ENCODE peak calls at places on chromosomes 12 and 14, in five cellular contexts. Q is K562, A is WTC11, K is A549, R is GM12878. H is an unnamed sample.

GRCh38 chr12:47964102-47964723 is 817 bp downstream of the TMEM106C start:
- DNase-seq in Q (no peak), R (no peak), A (no peak), K (peak; percentile 33), H (no peak)

GRCh38 chr12:125005652-125006051 is 12.2 kb downstream of the BRI3BP start:
- DNase-seq in A (no peak), Q (no peak), K (no peak), R (no peak), H (no peak)

GRCh38 chr12:117501066-117501465 is 139.6 kb upstream of the NOS1 start:
- DNase-seq in R (no peak), K (no peak), Q (no peak), A (no peak), H (no peak)

GRCh38 chr14:60977848-60978247 is 3.0 kb downstream of the TRMT5 start:
- DNase-seq in K (no peak), A (no peak), R (no peak), Q (no peak), H (no peak)

GRCh38 chr14:65255029-65255545 is 152.8 kb upstream of the MAX start:
- DNase-seq in R (no peak), A (no peak), Q (no peak), K (peak; percentile 78), H (peak; percentile 82)

GRCh38 chr12:129531004-129531403 is 372.8 kb downstream of the TMEM132D start:
- DNase-seq in A (no peak), R (no peak), Q (no peak), K (no peak), H (peak; percentile 2)

GRCh38 chr14:76050797-76051392 is 65.3 kb downstream of the IFT43 start:
- DNase-seq in R (peak; percentile 21), A (peak; percentile 61), Q (peak; percentile 33), K (peak; percentile 55), H (peak; percentile 47)

GRCh38 chr12:124663206-124663605 is 95.8 kb upstream of the NCOR2 start:
- DNase-seq in Q (no peak), K (no peak), R (no peak), A (no peak), H (peak; percentile 54)

GRCh38 chr14:96105921-96106441 is 66.8 kb downstream of the C14orf132 start:
- DNase-seq in A (no peak), R (no peak), Q (no peak), K (no peak), H (no peak)

GRCh38 chr12:76720068-76720467 is 43.8 kb upstream of the ZDHHC17 start:
- DNase-seq in A (no peak), K (no peak), Q (no peak), R (no peak), H (no peak)

GRCh38 chr12:24596768-24597388 is 352.0 kb downstream of the BCAT1 start:
- DNase-seq in Q (peak; percentile 23), R (no peak), A (no peak), K (peak; percentile 15), H (peak; percentile 24)
- TF ChIP-seq ESRRA in Q (no peak), R (no peak), A (no peak), K (no peak), H (no peak)

DNA sequence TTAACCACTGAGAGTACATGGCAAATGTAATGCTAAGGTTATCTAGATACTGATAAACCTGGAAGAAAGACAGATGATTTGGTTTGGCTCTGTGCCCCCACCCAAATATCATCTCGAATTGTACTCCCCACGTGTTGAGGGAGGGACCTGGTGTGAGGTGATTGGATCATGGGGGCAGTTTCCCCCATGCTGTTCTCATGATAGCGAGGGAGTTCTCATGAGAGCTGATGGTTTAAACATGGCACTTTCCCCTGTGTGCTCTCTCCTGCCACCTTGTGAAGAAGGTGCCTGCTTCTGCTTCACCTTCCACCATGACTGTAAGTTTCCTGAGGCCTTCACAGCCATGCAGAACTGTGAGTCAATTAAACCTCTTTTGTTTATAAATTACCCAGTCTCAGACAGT is 14.2 kb downstream of the NOXRED1 start:
- DNase-seq in Q (no peak), K (no peak), A (peak; percentile 20), R (no peak), H (peak; percentile 41)
- TF ChIP-seq ESRRA in Q (no peak), K (no peak), A (no peak), R (no peak), H (no peak)

DNA sequence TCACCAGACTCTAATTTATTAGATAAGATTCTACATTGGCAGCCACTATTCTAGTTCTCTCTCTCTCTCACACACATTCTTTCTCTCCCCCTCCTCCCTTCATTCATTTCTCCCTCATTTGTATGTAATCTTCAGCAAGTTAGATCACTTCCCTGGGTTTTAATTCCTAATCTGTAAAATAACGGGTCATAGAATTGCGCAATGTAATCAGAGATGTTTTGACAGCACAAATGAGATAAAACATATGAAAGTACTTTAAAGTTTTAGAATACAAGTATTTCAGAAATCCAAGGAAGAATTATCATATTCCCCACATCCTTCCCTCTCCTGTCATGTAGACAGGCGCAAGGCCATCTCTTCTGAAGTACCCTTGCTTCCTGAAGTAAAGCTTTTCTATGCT is 21.7 kb downstream of the STYK1 start:
- DNase-seq in R (no peak), A (no peak), Q (no peak), K (no peak), H (no peak)
- TF ChIP-seq ESRRA in R (no peak), A (no peak), Q (no peak), K (no peak), H (no peak)

DNA sequence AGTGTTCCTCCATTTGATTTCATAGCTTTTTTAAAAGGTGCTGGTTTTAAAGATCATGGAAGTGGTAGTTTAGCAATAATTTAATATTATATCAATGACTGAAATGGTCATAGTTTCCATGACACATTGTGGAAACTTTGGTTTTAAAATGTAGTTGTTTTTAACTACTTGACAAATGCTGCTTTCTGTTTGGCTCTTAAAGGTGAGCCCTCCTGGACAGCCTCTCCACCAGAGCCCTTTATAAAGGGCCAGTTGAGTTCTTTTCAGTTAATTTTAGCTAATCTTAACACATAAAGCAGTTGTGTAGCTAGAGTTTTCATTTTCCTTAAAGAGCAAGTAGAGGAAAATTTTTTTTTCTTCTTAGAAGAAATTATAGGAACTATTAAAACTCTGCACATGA is 14.0 kb downstream of the XPOT start:
- DNase-seq in A (no peak), K (no peak), R (no peak), Q (no peak), H (no peak)
- TF ChIP-seq ESRRA in A (no peak), K (no peak), R (no peak), Q (no peak), H (no peak)

DNA sequence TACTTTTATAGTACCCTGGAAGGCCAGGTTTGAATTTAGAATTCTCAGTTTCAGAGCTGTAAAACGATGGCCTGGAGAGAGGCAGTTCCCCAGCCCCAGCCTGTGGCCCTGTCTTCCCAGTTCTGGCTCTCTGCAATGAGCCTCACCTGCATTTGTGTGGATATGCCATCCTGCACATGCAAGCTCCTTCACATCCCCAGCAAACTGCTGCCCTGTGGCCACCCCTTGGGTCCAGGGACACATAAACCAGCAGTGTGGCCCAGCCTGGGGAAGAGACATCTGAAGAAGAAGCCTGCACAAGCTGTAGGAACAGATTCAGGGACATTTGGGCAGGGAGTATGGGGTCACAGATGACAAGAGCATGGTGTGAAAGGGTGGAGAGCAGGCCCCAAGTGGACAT is 174.3 kb upstream of the CRY1 start:
- DNase-seq in R (no peak), A (no peak), K (no peak), Q (no peak), H (no peak)
- TF ChIP-seq ESRRA in R (no peak), A (no peak), K (no peak), Q (no peak), H (no peak)

DNA sequence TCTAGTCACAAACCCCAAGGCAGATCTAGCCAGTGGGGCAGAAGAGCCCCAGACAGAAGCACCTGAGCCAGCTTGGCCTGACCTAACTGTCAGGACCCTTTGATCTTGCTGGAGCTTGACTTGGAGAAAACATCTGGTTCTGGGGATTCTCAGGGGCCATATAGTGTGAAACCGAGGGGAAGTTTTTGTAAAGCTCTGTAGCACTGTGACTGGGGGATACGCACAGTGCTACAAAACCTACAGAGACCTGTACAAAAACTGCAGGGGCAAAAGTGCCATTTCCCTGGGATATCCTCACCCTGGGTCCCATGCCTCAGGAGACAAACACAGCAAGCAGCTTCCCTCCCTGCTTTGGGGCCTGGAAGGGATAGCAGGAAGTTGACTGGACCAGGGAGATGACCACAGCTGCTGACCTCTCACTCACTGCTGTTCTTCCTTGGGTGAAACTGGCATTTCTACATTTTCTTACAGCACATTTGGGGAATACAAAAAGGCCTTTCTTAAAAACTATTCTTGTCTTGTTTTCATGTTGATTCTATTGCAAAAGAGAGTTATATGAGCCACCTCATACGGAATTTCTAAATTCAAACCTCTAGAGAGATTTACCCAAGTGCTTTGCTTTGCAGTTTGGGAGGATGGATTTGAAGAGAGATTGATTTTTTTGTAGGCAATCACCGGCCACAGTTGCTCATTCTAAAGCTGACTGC is 140.0 kb downstream of the DAD1 start:
- DNase-seq in A (no peak), Q (no peak), K (no peak), R (no peak), H (no peak)
- TF ChIP-seq ESRRA in A (no peak), Q (no peak), K (no peak), R (no peak), H (no peak)

GRCh38 chr12:121127501-121127900 is 5.2 kb upstream of the P2RX7 start:
- DNase-seq in Q (no peak), K (no peak), R (no peak), A (no peak), H (no peak)

GRCh38 chr12:121131941-121132341 is 735 bp upstream of the P2RX7 start:
- DNase-seq in Q (no peak), A (no peak), K (no peak), R (no peak), H (no peak)

GRCh38 chr12:121129705-121130147 is 3.0 kb upstream of the P2RX7 start:
- DNase-seq in A (no peak), K (no peak), R (no peak), Q (no peak), H (no peak)

GRCh38 chr12:121130866-121131373 is 1.8 kb upstream of the P2RX7 start:
- DNase-seq in A (no peak), K (no peak), Q (no peak), R (no peak), H (no peak)

GRCh38 chr12:121128908-121129704 is 3.6 kb upstream of the P2RX7 start:
- DNase-seq in R (peak; percentile 99), Q (peak; percentile 88), K (peak; percentile 36), A (peak; percentile 52), H (peak; percentile 78)
- TF ChIP-seq ESRRA in R (no peak), Q (no peak), K (no peak), A (no peak), H (no peak)

DNA sequence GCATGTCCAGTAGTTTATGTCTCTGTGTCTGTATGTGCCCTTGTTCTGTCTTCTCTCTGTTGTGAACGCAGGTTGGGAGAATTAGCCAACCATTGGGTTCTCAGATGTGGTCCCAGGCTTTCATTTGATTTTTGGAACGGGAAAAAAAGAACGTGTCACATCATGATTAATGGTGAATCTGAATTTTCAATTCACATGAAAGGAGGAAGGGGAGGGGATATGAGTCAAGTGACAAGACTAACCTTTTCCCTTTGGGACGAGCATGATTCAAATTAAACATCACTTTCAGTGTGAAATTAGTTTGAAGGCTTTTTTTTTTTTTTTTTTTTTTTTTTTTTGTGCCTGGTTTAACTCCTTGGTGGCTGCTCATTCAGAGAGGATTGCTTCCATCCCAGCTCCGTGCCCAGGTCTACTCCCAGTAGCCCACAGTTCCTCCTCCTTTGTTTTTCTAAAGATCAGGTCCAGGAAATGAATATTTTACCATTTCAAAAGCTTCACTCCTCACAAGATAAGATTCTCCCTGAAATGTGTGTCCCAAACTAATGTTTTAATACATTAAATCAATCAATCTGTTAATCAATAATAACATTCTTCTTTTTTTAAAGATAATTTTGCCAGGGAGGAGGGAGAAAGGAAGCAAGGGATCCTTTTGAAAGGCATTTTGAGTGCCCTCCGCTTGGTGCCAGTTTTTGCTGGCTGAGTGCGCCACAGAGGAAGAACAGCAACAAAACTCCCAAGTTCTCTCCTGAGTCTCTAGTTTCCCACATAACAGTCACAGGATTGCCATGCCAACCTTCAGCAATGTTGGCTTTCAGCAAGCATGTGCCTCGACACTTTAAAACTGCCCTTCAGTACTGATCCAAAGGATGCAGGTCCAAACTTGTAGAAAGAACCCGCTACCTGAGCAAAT is 99.0 kb downstream of the RMST start:
- DNase-seq in Q (no peak), A (no peak), K (no peak), R (no peak), H (no peak)
- TF ChIP-seq ESRRA in Q (no peak), A (no peak), K (no peak), R (no peak), H (no peak)

H was measured in HepG2.